ENCODE peak calls at places on chromosomes 16 and 17, in six cellular contexts. N, D, Q, G, J and K are unnamed samples. For H3K4me1, the result is how much of the 10 kb centered on the place peaks cover.

GRCh38 chr17:43226393-43226792 is 2.0 kb downstream of the CCDC200 start:
- DNase-seq in N (no peak), D (no peak), Q (no peak), G (no peak), J (no peak), K (no peak)

GRCh38 chr16:53511403-53512280 is 8.6 kb upstream of the AKTIP start:
- DNase-seq in N (no peak), D (no peak), Q (no peak), G (no peak), J (no peak), K (peak)

GRCh38 chr16:228151-228855 is 946 bp downstream of the LUC7L start:
- DNase-seq in N (no peak), D (no peak), Q (no peak), G (no peak), J (no peak), K (no peak)

GRCh38 chr16:1713331-1713730 is 7.3 kb downstream of the MAPK8IP3 start:
- DNase-seq in N (no peak), D (no peak), Q (no peak), G (no peak), J (no peak), K (no peak)

GRCh38 chr17:46020023-46020735 is 21.1 kb downstream of the STH start:
- DNase-seq in N (no peak), D (no peak), Q (no peak), G (no peak), J (no peak), K (no peak)

GRCh38 chr17:74798239-74798707 is 22.1 kb upstream of the NAT9 start:
- DNase-seq in N (peak), D (no peak), Q (no peak), G (no peak), J (no peak), K (no peak)

GRCh38 chr17:80047176-80047575 is 10.7 kb downstream of the CCDC40 start:
- DNase-seq in N (no peak), D (no peak), Q (no peak), G (peak), J (no peak), K (no peak)

GRCh38 chr16:27290582-27290981 is 22.0 kb upstream of the NSMCE1 start:
- DNase-seq in N (no peak), D (no peak), Q (no peak), G (no peak), J (no peak), K (no peak)

GRCh38 chr16:719815-720506 is 985 bp upstream of the ANTKMT start:
- DNase-seq in N (peak), D (no peak), Q (no peak), G (peak), J (no peak), K (peak)

GRCh38 chr17:48103379-48103715 is 2.1 kb upstream of the CBX1 start:
- DNase-seq in N (no peak), D (no peak), Q (no peak), G (no peak), J (no peak), K (no peak)

GRCh38 chr17:77872199-77872598 is 86.3 kb upstream of the TNRC6C start:
- DNase-seq in N (no peak), D (no peak), Q (no peak), G (no peak), J (no peak), K (no peak)

GRCh38 chr16:70679653-70680494 is 6.0 kb downstream of the MTSS2 start:
- DNase-seq in N (peak), D (no peak), Q (peak), G (peak), J (no peak), K (no peak)

GRCh38 chr16:89422527-89422904 is 67.8 kb downstream of the ANKRD11 start:
- DNase-seq in N (no peak), D (peak), Q (peak), G (no peak), J (peak), K (no peak)

GRCh38 chr16:877242-878065 is 76.9 kb upstream of the GNG13 start:
- DNase-seq in N (no peak), D (no peak), Q (no peak), G (peak), J (no peak), K (no peak)

GRCh38 chr16:88287219-88287618 is 95.5 kb upstream of the ZNF469 start:
- DNase-seq in N (no peak), D (no peak), Q (no peak), G (no peak), J (no peak), K (no peak)

GRCh38 chr17:74444406-74444805 is 12.5 kb downstream of the GPRC5C start:
- DNase-seq in N (no peak), D (no peak), Q (peak), G (no peak), J (peak), K (no peak)

GRCh38 chr16:82987767-82988166 is 361.0 kb downstream of the CDH13 start:
- DNase-seq in N (no peak), D (no peak), Q (no peak), G (no peak), J (no peak), K (no peak)

GRCh38 chr17:28944862-28945741 is 6.2 kb downstream of the PHF12 start:
- DNase-seq in N (no peak), D (no peak), Q (peak), G (no peak), J (no peak), K (no peak)
- H3K4me1 ChIP-seq in N (half or more), D (under half), Q (under half), G (half or more), J (under half), K (under half)

DNA sequence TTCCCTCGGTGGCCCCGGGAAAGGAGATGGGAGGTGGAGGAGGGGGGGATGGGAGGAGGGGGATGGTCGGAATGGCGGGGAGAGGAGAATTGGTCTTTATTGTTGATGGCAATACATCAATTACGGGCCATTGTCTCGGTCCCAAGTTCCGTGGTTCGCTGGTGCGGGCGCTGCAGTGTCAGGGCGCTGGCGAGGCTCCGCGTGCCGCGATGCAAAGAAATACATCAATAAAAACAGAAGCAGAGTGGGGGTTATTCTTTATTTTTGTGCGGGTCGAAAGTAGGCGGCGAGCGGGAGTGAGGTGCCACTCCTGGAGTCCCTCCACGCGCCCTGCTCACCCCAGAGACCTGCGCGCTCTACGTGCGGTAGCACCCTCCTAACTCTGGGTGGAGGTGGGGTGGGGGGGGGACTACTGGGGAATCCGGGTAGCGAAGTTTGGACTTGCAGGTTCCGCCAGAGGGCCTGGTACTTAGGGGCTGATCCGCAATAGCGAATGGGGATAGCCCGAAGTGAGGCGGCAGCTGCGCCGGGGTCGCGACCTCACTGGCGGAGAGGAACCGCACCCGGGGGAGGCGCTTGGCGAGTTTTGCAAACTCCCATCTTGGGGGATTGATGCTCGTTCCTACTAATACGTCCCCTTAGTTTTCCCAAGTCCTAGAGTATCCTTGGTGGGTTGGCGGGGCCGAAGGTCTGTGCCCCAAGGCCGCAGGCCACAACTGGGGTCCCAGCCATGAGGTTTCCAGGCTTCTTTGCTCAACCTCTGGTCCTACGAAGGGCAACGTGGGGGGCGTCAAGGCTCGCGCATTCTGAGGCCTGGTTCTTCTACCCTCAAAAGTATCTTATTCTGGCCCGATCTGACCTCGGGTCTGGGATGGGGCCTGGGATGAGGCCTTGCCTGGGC is 3.5 kb upstream of the SALL1 start:
- DNase-seq in N (no peak), D (no peak), Q (no peak), G (peak), J (no peak), K (no peak)
- H3K4me1 ChIP-seq in N (under half), D (under half), Q (under half), G (under half), J (under half), K (under half)

GRCh38 chr17:68579194-68579900 is 21.8 kb downstream of the FAM20A start:
- DNase-seq in N (no peak), D (no peak), Q (no peak), G (no peak), J (no peak), K (no peak)
- H3K4me1 ChIP-seq in N (under half), D (under half), Q (under half), G (under half), J (under half), K (under half)

GRCh38 chr17:31393749-31394146 is 2.3 kb downstream of the RAB11FIP4 start:
- DNase-seq in N (no peak), D (no peak), Q (no peak), G (no peak), J (no peak), K (no peak)
- H3K4me1 ChIP-seq in N (under half), D (under half), Q (under half), G (under half), J (under half), K (under half)

GRCh38 chr16:69423189-69423588 is 1.2 kb upstream of the CYB5B start:
- DNase-seq in N (no peak), D (no peak), Q (no peak), G (no peak), J (no peak), K (no peak)
- H3K4me1 ChIP-seq in N (under half), D (under half), Q (under half), G (under half), J (under half), K (under half)

DNA sequence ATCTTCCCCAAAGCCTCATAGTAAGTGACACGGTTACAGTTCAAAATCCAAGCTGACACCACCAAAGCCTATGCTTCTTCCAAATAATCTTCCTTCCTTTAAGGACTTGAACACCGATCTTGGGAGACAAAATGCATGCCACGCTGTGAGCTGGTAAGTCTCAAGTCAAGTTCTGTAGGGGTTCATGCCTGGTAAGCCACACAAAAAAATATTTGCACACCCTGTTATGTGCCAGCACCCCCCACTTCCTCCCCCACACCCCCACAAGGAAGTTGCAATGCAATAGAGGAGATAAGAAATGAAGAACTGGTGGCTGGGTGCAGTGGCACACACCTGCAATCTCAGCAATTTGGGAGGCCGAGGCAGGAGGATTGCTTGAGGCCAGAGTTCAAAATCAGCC is 5.6 kb downstream of the NOG start:
- DNase-seq in N (no peak), D (no peak), Q (no peak), G (no peak), J (no peak), K (no peak)
- H3K4me1 ChIP-seq in N (under half), D (under half), Q (under half), G (under half), J (under half), K (under half)